ENCODE peak calls at places on chromosomes 2 and 18, in four cellular contexts. Y is Calu3, A is fibroblast of lung, B is RWPE1. S is an unnamed sample.

GRCh38 chr2:239865059-239865639 is 160.0 kb downstream of the NDUFA10 start:
- DNase-seq in Y (no peak), A (no peak), B (no peak), S (no peak)

GRCh38 chr2:193679850-193680249 is 1485.1 kb upstream of the TMEFF2 start:
- DNase-seq in Y (no peak), A (peak; percentile 7), B (no peak), S (no peak)

GRCh38 chr2:132037527-132038178 is 124.1 kb downstream of the ANKRD30BL start:
- DNase-seq in Y (peak; percentile 14), A (peak; percentile 13), B (no peak), S (no peak)

GRCh38 chr2:236117861-236118269 is 50.3 kb downstream of the GBX2 start:
- DNase-seq in Y (no peak), A (no peak), B (no peak), S (no peak)

GRCh38 chr2:57621984-57622383 is 424.6 kb upstream of the VRK2 start:
- DNase-seq in Y (no peak), A (no peak), B (no peak), S (no peak)

GRCh38 chr2:13121096-13121495 is 404.4 kb downstream of the TRIB2 start:
- DNase-seq in Y (no peak), A (no peak), B (no peak), S (no peak)

GRCh38 chr2:212953170-212953920 is 198.1 kb downstream of the IKZF2 start:
- DNase-seq in Y (no peak), A (no peak), B (no peak), S (no peak)

GRCh38 chr2:46229134-46230063 is 67.8 kb upstream of the EPAS1 start:
- DNase-seq in Y (peak; percentile 47), A (peak; percentile 90), B (no peak), S (no peak)

GRCh38 chr2:55511508-55512124 is 7.9 kb upstream of the CFAP36 start:
- DNase-seq in Y (peak; percentile 45), A (peak; percentile 43), B (peak; percentile 43), S (no peak)

GRCh38 chr2:26809876-26810577 is 24.2 kb downstream of the CENPA start:
- DNase-seq in Y (no peak), A (no peak), B (no peak), S (no peak)

GRCh38 chr18:48295586-48296311 is 113.4 kb downstream of the ZBTB7C start:
- DNase-seq in Y (no peak), A (peak; percentile 6), B (no peak), S (no peak)

GRCh38 chr2:1553671-1554295 is 140.5 kb downstream of the TPO start:
- DNase-seq in Y (peak; percentile 49), A (peak; percentile 85), B (peak; percentile 28), S (peak; percentile 51)

GRCh38 chr2:200985806-200986205 is 22.3 kb upstream of the ORC2 start:
- DNase-seq in Y (no peak), A (peak; percentile 89), B (no peak), S (peak; percentile 56)

GRCh38 chr18:54973046-54973445 is 13.8 kb upstream of the CCDC68 start:
- DNase-seq in Y (no peak), A (no peak), B (no peak), S (no peak)

GRCh38 chr2:26668041-26668440 is 24.5 kb upstream of the KCNK3 start:
- DNase-seq in Y (no peak), A (no peak), B (no peak), S (no peak)

GRCh38 chr2:38601061-38601460 is 1.7 kb downstream of the HNRNPLL start:
- DNase-seq in Y (no peak), A (no peak), B (no peak), S (no peak)

GRCh38 chr2:25698752-25699151 is 25.4 kb upstream of the DTNB start:
- DNase-seq in Y (no peak), A (peak; percentile 64), B (peak; percentile 29), S (no peak)

GRCh38 chr18:79816981-79817606 is 19.4 kb downstream of the KCNG2 start:
- DNase-seq in Y (no peak), A (no peak), B (no peak), S (no peak)

GRCh38 chr18:69944434-69944833 is 3.2 kb downstream of the CD226 start:
- DNase-seq in Y (no peak), A (no peak), B (no peak), S (no peak)

GRCh38 chr2:72887836-72888437 is 729 bp downstream of the SPR start:
- DNase-seq in Y (peak; percentile 93), A (peak; percentile 81), B (peak; percentile 81), S (no peak)

GRCh38 chr18:79740741-79741700 is 56.7 kb upstream of the KCNG2 start:
- DNase-seq in Y (no peak), A (no peak), B (no peak), S (no peak)

GRCh38 chr2:48946444-48947048 is 191.0 kb upstream of the LHCGR start:
- DNase-seq in Y (peak; percentile 47), A (peak; percentile 39), B (peak; percentile 54), S (no peak)

GRCh38 chr2:215352602-215353001 is 40.7 kb downstream of the ATIC start:
- DNase-seq in Y (no peak), A (no peak), B (no peak), S (no peak)

GRCh38 chr2:204533629-204534370 is 11.5 kb upstream of the PARD3B start:
- DNase-seq in Y (peak; percentile 33), A (peak; percentile 57), B (peak; percentile 19), S (no peak)

GRCh38 chr2:45872211-45872610 is 220.7 kb downstream of the PRKCE start:
- DNase-seq in Y (no peak), A (peak; percentile 30), B (no peak), S (no peak)

DNA sequence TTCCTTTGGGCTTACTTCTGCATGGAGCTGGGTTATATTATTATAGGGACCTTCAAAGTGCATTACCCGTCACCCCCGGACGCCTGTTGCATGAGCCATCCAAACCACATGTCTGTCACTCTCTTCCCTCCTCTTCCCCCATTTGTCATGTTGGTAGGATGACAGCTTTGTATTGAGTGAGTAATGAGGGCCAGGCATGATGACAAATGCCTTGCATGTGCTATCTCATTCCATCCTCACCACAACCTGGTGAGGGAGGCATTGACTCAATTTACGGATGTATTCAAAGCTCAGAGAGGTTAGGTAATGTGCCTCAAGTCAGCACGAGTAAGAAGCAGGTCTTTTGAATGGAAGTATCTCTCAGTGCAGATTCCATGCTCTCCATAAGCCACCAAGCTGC is 510.5 kb upstream of the TNP1 start:
- DNase-seq in Y (peak; percentile 14), A (peak; percentile 98), B (peak; percentile 72), S (no peak)
- TF ChIP-seq CTCF in Y (no peak), A (no peak), B (no peak), S (no peak)

GRCh38 chr2:121041516-121041915 is 243.5 kb downstream of the TFCP2L1 start:
- DNase-seq in Y (no peak), A (no peak), B (no peak), S (no peak)

GRCh38 chr2:121043061-121043826 is 241.8 kb downstream of the TFCP2L1 start:
- DNase-seq in Y (no peak), A (no peak), B (no peak), S (no peak)

GRCh38 chr2:121045245-121045644 is 239.8 kb downstream of the TFCP2L1 start:
- DNase-seq in Y (no peak), A (no peak), B (no peak), S (no peak)

GRCh38 chr2:121044412-121044811 is 240.6 kb downstream of the TFCP2L1 start:
- DNase-seq in Y (no peak), A (no peak), B (no peak), S (no peak)

GRCh38 chr2:121043827-121044222 is 241.2 kb downstream of the TFCP2L1 start:
- DNase-seq in Y (no peak), A (no peak), B (no peak), S (no peak)
- TF ChIP-seq CTCF in Y (no peak), A (no peak), B (no peak), S (no peak)

DNA sequence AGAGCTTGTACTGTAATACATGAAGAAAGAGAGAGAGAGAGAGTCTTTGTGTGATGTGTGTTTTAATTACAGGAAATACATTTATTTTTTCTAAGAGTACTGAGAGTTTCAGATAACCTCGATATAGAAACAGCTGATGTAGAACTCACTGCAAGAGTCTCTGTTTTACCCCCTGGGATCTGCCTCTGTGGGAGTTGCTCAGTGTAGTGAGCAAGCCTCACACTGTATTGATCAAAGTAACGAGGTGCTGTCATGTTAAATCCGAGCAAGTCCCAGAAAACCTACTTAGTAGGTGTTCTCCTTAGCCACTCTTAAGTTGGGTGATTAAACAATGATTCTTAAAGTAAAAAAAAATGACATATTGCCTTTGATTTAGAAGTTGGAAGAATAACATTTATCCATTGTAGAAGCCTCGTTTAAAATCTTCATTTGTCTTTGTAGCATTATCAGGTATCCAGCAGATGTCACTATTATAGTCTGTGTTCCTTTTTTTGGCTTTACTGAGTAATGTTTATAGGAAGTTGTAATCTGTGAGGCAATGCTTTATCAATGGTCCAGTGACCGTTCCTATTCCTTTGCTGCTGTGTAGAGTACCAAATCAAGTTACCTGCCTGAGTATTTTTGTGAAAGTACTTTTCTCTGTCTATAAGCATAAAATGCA is 219.0 kb downstream of the MYO3B start:
- DNase-seq in Y (no peak), A (no peak), B (peak; percentile 55), S (no peak)
- TF ChIP-seq CTCF in Y (no peak), A (peak; percentile 22), B (peak; percentile 58), S (no peak)

DNA sequence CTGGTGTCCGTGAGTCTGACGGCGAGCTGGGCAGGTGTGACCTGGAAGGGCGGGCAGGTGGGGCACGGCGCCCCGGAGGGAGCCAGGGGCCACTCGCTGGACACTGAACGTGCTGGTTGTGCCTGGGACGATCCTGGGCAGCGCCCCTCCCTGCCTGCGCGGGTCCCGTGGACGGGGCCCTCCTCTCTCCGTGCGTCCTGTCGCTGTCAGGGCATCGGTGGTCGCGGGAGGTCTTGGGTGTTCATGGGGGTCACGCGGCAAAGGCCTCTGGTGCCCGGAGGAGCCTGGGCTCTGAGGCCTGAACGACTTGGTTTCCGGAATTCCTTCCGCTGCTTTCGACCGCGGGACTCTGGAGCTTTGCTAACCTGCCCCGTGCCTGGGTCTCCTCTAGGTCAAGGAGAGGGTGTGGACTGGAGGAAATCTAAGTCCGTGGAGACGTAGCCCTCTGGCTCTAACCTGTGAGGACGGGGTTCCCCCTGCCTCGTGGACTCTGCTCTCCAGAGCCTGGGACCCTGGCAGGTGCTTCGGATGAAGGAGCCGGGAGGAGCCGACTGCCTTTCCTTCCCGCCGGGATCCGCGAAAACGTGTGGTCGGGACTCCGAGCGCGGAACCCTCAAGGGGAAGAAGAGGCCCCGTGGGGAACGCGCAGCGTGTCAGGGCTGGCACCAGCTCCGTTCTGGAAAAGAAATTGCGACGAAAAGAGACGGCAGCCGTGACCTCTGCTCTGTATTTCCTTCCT is 14.7 kb downstream of the SOX11 start:
- DNase-seq in Y (no peak), A (no peak), B (no peak), S (no peak)
- TF ChIP-seq CTCF in Y (no peak), A (no peak), B (no peak), S (no peak)

DNA sequence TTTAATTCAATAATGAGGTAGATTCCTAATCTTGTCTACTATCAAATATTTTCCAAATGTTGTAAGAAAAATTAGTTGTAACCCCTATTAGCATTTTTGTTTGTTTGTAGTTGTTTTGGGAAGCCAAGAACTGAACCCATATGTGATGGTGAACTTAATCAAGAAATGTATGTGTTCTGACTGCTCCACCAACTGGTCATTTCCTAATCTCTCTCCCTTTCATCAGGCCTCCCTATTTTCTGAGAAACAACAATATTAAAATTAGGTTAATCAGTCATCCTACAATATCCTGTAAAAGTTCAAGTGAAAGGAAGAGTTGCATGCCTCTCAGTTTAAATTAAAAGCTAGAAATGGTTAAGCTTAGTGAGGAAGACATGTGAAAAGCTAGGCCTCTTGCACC is 504.0 kb downstream of the EPHA4 start:
- DNase-seq in Y (no peak), A (no peak), B (no peak), S (no peak)
- TF ChIP-seq CTCF in Y (no peak), A (peak; percentile 16), B (no peak), S (no peak)

S was measured in AG04449.